ENCODE peak calls at places on chromosomes 12 and 14, in eight cellular contexts. I is AG09309, S is pancreas, L is lower leg skin, R is cardiac fibroblast, B is glutamatergic neuron, O is H1, M is tibial artery. Q is an unnamed sample.

GRCh38 chr14:67493092-67493717 is 4.7 kb upstream of the TMEM229B start:
- DNase-seq in I (no peak), S (no peak), L (no peak), R (no peak), B (no peak), O (no peak), M (no peak), Q (no peak)

GRCh38 chr14:23159516-23159915 is 23.9 kb downstream of the SLC7A8 start:
- DNase-seq in I (no peak), S (no peak), L (no peak), R (no peak), B (no peak), O (no peak), M (no peak), Q (no peak)

GRCh38 chr14:76168531-76168930 is 16.8 kb downstream of the GPATCH2L start:
- DNase-seq in I (no peak), S (no peak), L (no peak), R (no peak), B (no peak), O (no peak), M (no peak), Q (peak; percentile 10)

GRCh38 chr12:12922191-12922616 is 29.8 kb downstream of the GPRC5D start:
- DNase-seq in I (no peak), S (no peak), L (peak; percentile 90), R (peak; percentile 91), B (no peak), O (no peak), M (peak; percentile 79), Q (peak; percentile 61)

GRCh38 chr14:99047436-99048110 is 224.4 kb downstream of the BCL11B start:
- DNase-seq in I (no peak), S (no peak), L (peak; percentile 58), R (no peak), B (no peak), O (no peak), M (no peak), Q (no peak)

GRCh38 chr12:2457215-2458112 is 337.3 kb upstream of the FKBP4 start:
- DNase-seq in I (no peak), S (no peak), L (no peak), R (no peak), B (no peak), O (no peak), M (no peak), Q (no peak)

GRCh38 chr12:54750-55535 is 11.6 kb upstream of the IQSEC3 start:
- DNase-seq in I (no peak), S (peak; percentile 73), L (no peak), R (no peak), B (no peak), O (no peak), M (no peak), Q (no peak)

GRCh38 chr14:68444449-68445168 is 348.3 kb downstream of the ZFP36L1 start:
- DNase-seq in I (no peak), S (peak; percentile 39), L (no peak), R (peak; percentile 77), B (no peak), O (no peak), M (no peak), Q (peak; percentile 79)

GRCh38 chr14:33568935-33569579 is 381.8 kb downstream of the EGLN3 start:
- DNase-seq in I (no peak), S (no peak), L (no peak), R (peak; percentile 22), B (no peak), O (no peak), M (no peak), Q (peak; percentile 20)

GRCh38 chr14:93266127-93266526 is 59.1 kb downstream of the UBR7 start:
- DNase-seq in I (no peak), S (no peak), L (no peak), R (no peak), B (no peak), O (no peak), M (no peak), Q (no peak)

GRCh38 chr12:88202500-88202899 is 60.4 kb downstream of the TMTC3 start:
- DNase-seq in I (no peak), S (no peak), L (no peak), R (no peak), B (no peak), O (no peak), M (no peak), Q (no peak)

GRCh38 chr14:88983755-88984154 is 159.3 kb downstream of the TTC8 start:
- DNase-seq in I (peak; percentile 73), S (no peak), L (no peak), R (peak; percentile 74), B (no peak), O (no peak), M (no peak), Q (peak; percentile 97)

GRCh38 chr14:97077687-97078086 is 280.5 kb downstream of the VRK1 start:
- DNase-seq in I (no peak), S (no peak), L (no peak), R (no peak), B (no peak), O (no peak), M (no peak), Q (no peak)

GRCh38 chr12:60920841-60921495 is 1325.1 kb downstream of the SLC16A7 start:
- DNase-seq in I (no peak), S (no peak), L (no peak), R (no peak), B (no peak), O (no peak), M (no peak), Q (peak; percentile 34)

GRCh38 chr14:100400115-100400514 is 77.0 kb downstream of the SLC25A47 start:
- DNase-seq in I (no peak), S (no peak), L (no peak), R (no peak), B (no peak), O (no peak), M (no peak), Q (no peak)

GRCh38 chr14:102516531-102517411 is 7.2 kb upstream of the ANKRD9 start:
- DNase-seq in I (no peak), S (peak; percentile 89), L (peak; percentile 90), R (no peak), B (peak; percentile 86), O (no peak), M (no peak), Q (no peak)

GRCh38 chr14:51095854-51096823 is 1.2 kb upstream of the TRIM9 start:
- DNase-seq in I (no peak), S (no peak), L (peak; percentile 92), R (peak; percentile 42), B (peak; percentile 18), O (no peak), M (peak; percentile 67), Q (peak; percentile 59)

GRCh38 chr14:61406670-61407069 is 85.3 kb downstream of the PRKCH start:
- DNase-seq in I (no peak), S (no peak), L (no peak), R (no peak), B (no peak), O (no peak), M (no peak), Q (no peak)

GRCh38 chr12:130286041-130286440 is 51.6 kb upstream of the PIWIL1 start:
- DNase-seq in I (no peak), S (no peak), L (no peak), R (no peak), B (no peak), O (no peak), M (no peak), Q (no peak)

GRCh38 chr12:108304633-108305032 is 34.5 kb downstream of the CMKLR1 start:
- DNase-seq in I (no peak), S (no peak), L (no peak), R (no peak), B (no peak), O (no peak), M (no peak), Q (no peak)

DNA sequence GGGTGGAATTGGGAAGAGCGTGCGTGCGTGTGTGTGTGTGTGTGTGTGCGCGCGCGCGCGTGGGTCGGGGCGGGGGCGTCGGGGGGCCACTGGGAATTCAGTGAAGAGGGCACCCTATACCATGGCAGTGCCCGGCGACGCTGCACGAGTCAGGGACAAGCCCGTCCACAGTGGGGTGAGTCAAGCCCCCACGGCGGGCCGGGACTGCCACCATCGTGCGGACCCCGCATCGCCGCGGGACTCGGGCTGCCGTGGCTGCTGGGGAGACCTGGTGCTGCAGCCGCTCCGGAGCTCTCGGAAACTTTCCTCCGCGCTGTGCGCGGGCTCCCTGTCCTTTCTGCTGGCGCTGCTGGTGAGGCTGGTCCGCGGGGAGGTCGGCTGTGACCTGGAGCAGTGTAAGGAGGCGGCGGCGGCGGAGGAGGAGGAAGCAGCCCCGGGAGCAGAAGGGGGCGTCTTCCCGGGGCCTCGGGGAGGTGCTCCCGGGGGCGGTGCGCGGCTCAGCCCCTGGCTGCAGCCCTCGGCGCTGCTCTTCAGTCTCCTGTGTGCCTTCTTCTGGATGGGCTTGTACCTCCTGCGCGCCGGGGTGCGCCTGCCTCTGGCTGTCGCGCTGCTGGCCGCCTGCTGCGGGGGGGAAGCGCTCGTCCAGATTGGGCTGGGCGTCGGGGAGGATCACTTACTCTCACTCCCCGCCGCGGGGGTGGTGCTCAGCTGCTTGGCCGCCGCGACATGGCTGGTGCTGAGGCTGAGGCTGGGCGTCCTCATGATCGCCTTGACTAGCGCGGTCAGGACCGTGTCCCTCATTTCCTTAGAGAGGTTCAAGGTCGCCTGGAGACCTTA is 1.0 kb downstream of the PDE3A start:
- DNase-seq in I (no peak), S (peak; percentile 86), L (peak; percentile 92), R (peak; percentile 89), B (peak; percentile 75), O (peak; percentile 5), M (peak; percentile 80), Q (peak; percentile 43)
- TF ChIP-seq CTCF in I (no peak), S (no peak), L (no peak), R (peak; percentile 28), B (no peak), O (no peak), M (peak; percentile 47), Q (no peak)

GRCh38 chr12:90953956-90954421 is 987 bp downstream of the CCER1 start:
- DNase-seq in I (no peak), S (no peak), L (no peak), R (peak; percentile 11), B (peak; percentile 41), O (peak; percentile 87), M (no peak), Q (no peak)
- TF ChIP-seq CTCF in I (peak; percentile 18), S (no peak), L (no peak), R (peak; percentile 39), B (peak; percentile 24), O (peak; percentile 95), M (no peak), Q (peak; percentile 18)

GRCh38 chr12:119156401-119156800 is 22.3 kb upstream of the HSPB8 start:
- DNase-seq in I (no peak), S (no peak), L (no peak), R (no peak), B (peak; percentile 59), O (no peak), M (no peak), Q (no peak)
- TF ChIP-seq CTCF in I (no peak), S (no peak), L (no peak), R (no peak), B (no peak), O (peak; percentile 92), M (no peak), Q (no peak)

DNA sequence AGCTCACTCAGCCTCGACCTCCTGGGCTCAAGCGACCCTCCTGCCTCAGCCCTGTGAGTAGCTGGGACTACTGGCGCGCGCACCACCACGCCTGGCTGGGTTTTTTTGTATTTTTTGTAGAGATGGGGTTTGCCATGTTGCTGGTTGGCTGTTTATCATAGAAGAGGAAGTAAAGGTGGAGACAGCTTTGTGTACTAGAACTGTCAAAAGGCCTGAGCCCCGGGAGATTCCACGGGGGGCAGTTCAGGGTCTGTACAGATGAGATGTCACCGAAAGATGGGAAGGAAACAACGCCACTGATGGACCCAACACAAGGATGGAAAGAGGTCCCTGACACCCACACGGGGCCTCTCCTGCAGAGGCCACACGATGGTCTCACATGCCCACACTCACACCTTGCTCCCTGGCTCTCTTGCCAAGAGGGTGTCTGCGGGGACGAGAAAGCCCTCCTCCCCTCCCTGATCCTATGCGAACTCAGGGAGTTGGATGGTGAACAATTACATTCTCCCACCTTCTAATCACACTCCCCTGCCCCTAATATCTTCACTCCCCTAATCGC is 66.6 kb downstream of the KDM2B start:
- DNase-seq in I (no peak), S (no peak), L (no peak), R (no peak), B (no peak), O (no peak), M (no peak), Q (no peak)
- TF ChIP-seq CTCF in I (no peak), S (no peak), L (no peak), R (no peak), B (no peak), O (no peak), M (no peak), Q (no peak)

Q was measured in fibroblast of lung.